ENCODE peak calls at places on chromosomes 11 and 22, in ten cellular contexts. A is neural crest cell, C is endothelial cell, W is PC-3, H is progenitor cell of endocrine pancreas, V is GM23338, X is astrocyte, L is GM13977, J is tibial nerve, P is kidney epithelial cell. Y is an unnamed sample.

GRCh38 chr11:83659466-83659865 is 373.3 kb upstream of the CCDC90B start:
- DNase-seq in L (no peak), V (no peak), P (no peak), X (no peak), C (no peak), H (no peak), J (no peak), A (no peak), W (no peak), Y (no peak)

GRCh38 chr11:119989422-119989821 is 148.5 kb downstream of the TRIM29 start:
- DNase-seq in H (no peak), J (no peak), A (no peak), L (no peak), P (no peak), X (no peak), W (no peak), C (no peak), V (no peak), Y (no peak)

GRCh38 chr11:90722552-90723190 is 499.8 kb upstream of the CHORDC1 start:
- DNase-seq in P (no peak), W (no peak), V (no peak), L (no peak), H (no peak), X (no peak), A (no peak), J (no peak), C (no peak), Y (peak)

GRCh38 chr11:108654994-108655631 is 9.8 kb upstream of the DDX10 start:
- DNase-seq in A (peak), P (no peak), V (peak), C (peak), W (peak), J (no peak), L (no peak), X (peak), H (no peak), Y (peak)

GRCh38 chr11:102306048-102306575 is 11.2 kb upstream of the BIRC3 start:
- DNase-seq in C (no peak), X (no peak), H (no peak), J (peak), P (no peak), L (no peak), W (peak), A (no peak), V (no peak), Y (peak)

GRCh38 chr11:9858218-9858617 is 194.3 kb downstream of the SWAP70 start:
- DNase-seq in A (no peak), P (no peak), W (no peak), J (no peak), C (peak), L (no peak), V (no peak), X (no peak), H (no peak), Y (no peak)

GRCh38 chr11:100831929-100832480 is 144.9 kb downstream of the ARHGAP42 start:
- DNase-seq in P (no peak), J (no peak), V (no peak), X (no peak), H (no peak), L (no peak), W (no peak), C (no peak), A (no peak), Y (peak)

GRCh38 chr11:57205046-57205671 is 23.4 kb downstream of the LRRC55 start:
- DNase-seq in C (no peak), P (no peak), H (no peak), L (no peak), X (peak), A (no peak), W (peak), V (peak), J (no peak), Y (peak)

GRCh38 chr11:2533642-2534115 is 88.9 kb downstream of the KCNQ1 start:
- DNase-seq in A (peak), J (peak), C (peak), P (peak), L (peak), V (peak), H (peak), W (peak), X (peak), Y (peak)

GRCh38 chr22:31893460-31893859 is 50.9 kb upstream of the YWHAH start:
- DNase-seq in A (peak), P (no peak), X (no peak), V (no peak), L (no peak), C (no peak), W (no peak), H (no peak), J (no peak), Y (no peak)

GRCh38 chr22:21075516-21076138 is 29.9 kb downstream of the LRRC74B start:
- DNase-seq in H (no peak), C (no peak), P (no peak), J (no peak), X (no peak), V (no peak), W (no peak), L (no peak), A (no peak), Y (no peak)

GRCh38 chr22:49040111-49040510 is 787.6 kb downstream of the BRD1 start:
- DNase-seq in C (no peak), L (no peak), W (no peak), A (no peak), X (no peak), V (no peak), P (no peak), H (no peak), J (no peak), Y (no peak)

GRCh38 chr11:19938866-19939265 is 221.4 kb downstream of the DBX1 start:
- DNase-seq in A (no peak), J (no peak), C (no peak), W (peak), V (no peak), P (no peak), L (peak), X (no peak), H (no peak), Y (no peak)

GRCh38 chr11:117071344-117071787 is 26.9 kb downstream of the SIK3 start:
- DNase-seq in W (peak), J (peak), X (no peak), A (no peak), H (no peak), V (peak), P (no peak), C (no peak), L (no peak), Y (peak)

GRCh38 chr11:71311928-71312510 is 59.6 kb upstream of the SHANK2 start:
- DNase-seq in P (no peak), H (no peak), C (no peak), X (no peak), J (no peak), V (no peak), L (no peak), W (no peak), A (no peak), Y (no peak)

GRCh38 chr22:40911772-40912171 is 39.4 kb upstream of the RBX1 start:
- DNase-seq in X (no peak), W (no peak), L (no peak), H (no peak), P (no peak), C (no peak), J (no peak), A (no peak), V (no peak), Y (no peak)

GRCh38 chr11:76243648-76244285 is 37.5 kb upstream of the WNT11 start:
- DNase-seq in X (no peak), L (no peak), P (no peak), H (no peak), J (no peak), V (no peak), C (no peak), W (no peak), A (no peak), Y (no peak)

GRCh38 chr11:8025816-8026215 is 38.7 kb downstream of the EIF3F start:
- DNase-seq in W (peak), V (no peak), H (no peak), C (no peak), P (no peak), A (no peak), X (peak), J (no peak), L (no peak), Y (peak)

GRCh38 chr11:77993902-77994301 is 566 bp downstream of the INTS4 start:
- DNase-seq in W (no peak), J (no peak), P (no peak), H (no peak), X (no peak), V (peak), A (no peak), L (no peak), C (no peak), Y (no peak)

GRCh38 chr11:3120071-3120792 is 44.9 kb downstream of the OSBPL5 start:
- DNase-seq in X (no peak), C (no peak), W (no peak), P (no peak), H (peak), L (no peak), A (no peak), V (no peak), J (no peak), Y (no peak)

GRCh38 chr22:36331306-36331911 is 56.4 kb downstream of the MYH9 start:
- DNase-seq in P (peak), A (no peak), H (no peak), C (peak), X (peak), V (peak), J (peak), L (peak), W (peak), Y (peak)

GRCh38 chr22:44521326-44521725 is 23.3 kb upstream of the RTL6 start:
- DNase-seq in C (no peak), A (no peak), X (no peak), L (no peak), H (no peak), V (no peak), J (no peak), P (no peak), W (no peak), Y (no peak)

GRCh38 chr22:33539902-33540751 is 380.1 kb downstream of the LARGE1 start:
- DNase-seq in V (no peak), L (no peak), W (peak), A (no peak), C (no peak), P (peak), X (no peak), H (peak), J (peak), Y (no peak)

GRCh38 chr22:50329236-50329635 is 2.4 kb upstream of the DENND6B start:
- DNase-seq in V (no peak), P (no peak), H (no peak), W (peak), X (peak), L (no peak), A (no peak), J (no peak), C (no peak), Y (no peak)

GRCh38 chr22:22201185-22201924 is 43.2 kb upstream of the VPREB1 start:
- DNase-seq in V (peak), H (no peak), C (peak), X (no peak), P (no peak), J (no peak), W (peak), L (peak), A (no peak), Y (peak)
- TF ChIP-seq CTCF in V (peak), H (peak), C (peak), X (peak), P (peak), J (peak), W (peak), L (peak), A (peak), Y (peak)

GRCh38 chr11:122632178-122632824 is 23.2 kb upstream of the UBASH3B start:
- DNase-seq in V (no peak), W (no peak), P (no peak), L (no peak), H (no peak), C (no peak), X (no peak), J (no peak), A (no peak), Y (no peak)

GRCh38 chr11:122634507-122634906 is 21.0 kb upstream of the UBASH3B start:
- DNase-seq in A (no peak), V (peak), H (no peak), W (peak), X (peak), P (no peak), J (no peak), L (no peak), C (peak), Y (no peak)

GRCh38 chr11:122628691-122629555 is 26.6 kb upstream of the UBASH3B start:
- DNase-seq in W (peak), C (peak), V (peak), P (no peak), X (peak), A (peak), J (peak), L (peak), H (peak), Y (peak)

GRCh38 chr11:122637538-122637937 is 18.0 kb upstream of the UBASH3B start:
- DNase-seq in L (no peak), C (no peak), X (no peak), A (no peak), J (no peak), W (no peak), V (no peak), H (no peak), P (no peak), Y (no peak)

GRCh38 chr11:122633219-122633829 is 22.2 kb upstream of the UBASH3B start:
- DNase-seq in X (peak), P (no peak), C (peak), L (peak), W (peak), J (no peak), A (no peak), H (no peak), V (peak), Y (peak)
- TF ChIP-seq CTCF in X (peak), P (peak), C (no peak), L (peak), W (peak), J (no peak), A (peak), H (peak), V (peak), Y (peak)

GRCh38 chr11:62706841-62707240 is 383 bp downstream of the BSCL2 start:
- DNase-seq in H (no peak), X (no peak), C (no peak), V (no peak), A (no peak), L (no peak), W (no peak), J (no peak), P (no peak), Y (no peak)

GRCh38 chr11:62707277-62707771 is at the start of the genes BSCL2 and GNG3:
- DNase-seq in J (no peak), C (peak), A (peak), L (no peak), P (no peak), W (no peak), X (no peak), H (no peak), V (peak), Y (no peak)

GRCh38 chr11:62708423-62709261 is 1.2 kb downstream of the GNG3 start:
- DNase-seq in H (no peak), X (no peak), A (no peak), C (peak), P (no peak), W (no peak), L (no peak), J (no peak), V (peak), Y (no peak)

GRCh38 chr11:62710001-62710345 is 2.5 kb downstream of the GNG3 start:
- DNase-seq in P (no peak), W (no peak), J (no peak), H (no peak), X (no peak), C (no peak), A (peak), V (no peak), L (peak), Y (no peak)

DNA sequence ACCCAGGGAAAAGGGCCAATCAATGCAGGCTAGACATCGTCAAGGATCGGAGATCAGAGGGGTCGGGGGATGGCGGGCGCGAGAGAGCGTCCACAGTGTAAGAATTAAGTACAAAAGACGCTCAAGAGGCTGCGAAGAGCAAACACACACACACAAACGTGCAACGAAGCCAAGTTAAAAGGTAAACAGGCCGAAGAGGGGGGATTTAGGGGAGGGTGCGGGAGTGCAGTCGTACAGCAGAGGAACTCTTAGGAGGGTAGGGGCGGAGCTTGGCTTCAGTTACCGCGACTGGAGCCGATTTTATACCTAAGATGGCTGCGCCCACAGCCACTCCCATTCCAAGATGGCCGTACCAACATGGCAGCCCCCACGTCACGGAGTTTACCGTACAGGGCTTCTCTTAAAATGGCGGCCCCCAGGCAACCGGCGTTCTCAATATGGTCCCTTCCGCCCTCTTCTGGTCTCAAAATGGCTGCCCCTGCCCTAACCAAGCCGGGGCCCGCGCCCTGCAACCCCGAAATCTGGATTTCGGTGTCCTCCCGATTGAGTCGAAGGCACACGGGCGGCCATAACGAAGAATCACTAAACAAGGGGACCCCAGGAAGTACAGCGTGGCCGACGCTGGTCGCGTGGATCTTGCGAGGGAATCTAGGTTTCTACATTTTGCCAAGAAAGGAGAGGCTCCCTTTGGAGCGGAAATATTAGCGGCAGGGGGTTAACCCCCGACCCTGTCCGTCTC is 2.0 kb downstream of the GNG3 start:
- DNase-seq in P (peak), H (peak), A (peak), V (peak), C (peak), J (peak), X (peak), W (no peak), L (peak), Y (peak)
- TF ChIP-seq CTCF in P (no peak), H (peak), A (no peak), V (no peak), C (no peak), J (no peak), X (no peak), W (no peak), L (peak), Y (no peak)

GRCh38 chr22:35138521-35138920 is 72.6 kb downstream of the ISX start:
- DNase-seq in X (no peak), V (no peak), J (no peak), W (no peak), H (no peak), C (no peak), A (no peak), P (no peak), L (no peak), Y (no peak)

GRCh38 chr22:35135165-35135564 is 69.2 kb downstream of the ISX start:
- DNase-seq in C (no peak), L (no peak), X (no peak), A (no peak), W (no peak), V (no peak), P (no peak), J (no peak), H (no peak), Y (no peak)

DNA sequence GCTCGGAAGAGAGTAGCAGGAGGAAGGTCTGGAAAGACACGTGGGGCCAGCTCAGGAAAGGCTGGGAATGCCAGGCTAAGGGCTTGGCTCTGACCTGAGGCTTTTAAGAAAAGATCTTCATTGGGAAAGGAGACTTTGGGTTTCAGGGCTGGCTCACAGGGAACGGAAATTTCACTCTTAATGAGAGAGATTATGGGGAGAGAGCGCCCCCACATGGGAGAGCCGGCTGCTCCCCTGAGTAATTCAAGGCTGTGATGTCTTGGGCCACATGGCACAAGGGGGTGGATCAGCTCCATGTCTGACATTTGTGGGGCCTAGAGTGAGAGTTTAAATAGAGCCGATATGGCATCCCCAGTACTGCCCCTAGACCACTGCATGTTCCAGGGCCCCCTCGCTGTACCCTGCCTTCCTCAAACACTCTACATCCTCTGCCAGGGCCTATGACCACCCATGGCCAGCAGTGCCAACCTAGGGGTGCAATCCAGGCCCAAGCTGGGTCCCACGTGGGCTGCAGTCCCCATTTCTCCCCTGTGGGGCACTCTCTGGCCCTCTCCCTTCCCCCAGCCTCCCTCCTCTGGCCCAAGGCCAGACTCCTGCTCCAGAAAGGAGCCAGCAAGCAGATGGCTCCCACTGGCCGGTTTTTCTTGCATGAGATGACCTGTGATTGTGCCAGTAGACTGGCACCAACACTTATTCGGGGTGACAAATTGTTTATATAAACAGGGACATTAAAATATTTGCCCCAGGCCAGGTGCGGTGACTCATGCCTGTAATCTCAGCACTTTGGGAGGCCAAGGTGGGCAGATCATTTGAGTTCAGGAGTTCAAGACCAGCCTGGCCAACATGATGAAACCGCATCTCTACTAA is 75.2 kb downstream of the ISX start:
- DNase-seq in X (no peak), C (peak), J (no peak), L (peak), W (peak), V (peak), H (no peak), P (no peak), A (no peak), Y (peak)
- TF ChIP-seq CTCF in X (no peak), C (peak), J (peak), L (peak), W (peak), V (peak), H (peak), P (no peak), A (no peak), Y (no peak)

GRCh38 chr22:38239101-38239761 is 33.6 kb downstream of the TMEM184B start:
- DNase-seq in L (no peak), P (peak), X (peak), A (no peak), V (no peak), H (no peak), C (no peak), W (peak), J (no peak), Y (peak)
- TF ChIP-seq CTCF in L (no peak), P (peak), X (no peak), A (no peak), V (no peak), H (no peak), C (no peak), W (peak), J (no peak), Y (no peak)

GRCh38 chr11:12543596-12544415 is 130.4 kb upstream of the TEAD1 start:
- DNase-seq in W (peak), C (no peak), J (no peak), V (no peak), P (no peak), X (no peak), L (no peak), A (no peak), H (no peak), Y (peak)
- TF ChIP-seq CTCF in W (no peak), C (no peak), J (no peak), V (no peak), P (no peak), X (no peak), L (no peak), A (no peak), H (no peak), Y (no peak)

GRCh38 chr11:16041207-16041606 is 315.1 kb downstream of the SOX6 start:
- DNase-seq in A (no peak), V (no peak), C (no peak), W (no peak), L (no peak), H (no peak), P (no peak), J (no peak), X (no peak), Y (no peak)

GRCh38 chr11:16043617-16044016 is 312.7 kb downstream of the SOX6 start:
- DNase-seq in C (no peak), L (no peak), J (no peak), H (no peak), V (no peak), W (no peak), A (no peak), X (no peak), P (no peak), Y (no peak)

GRCh38 chr11:16036218-16036617 is 320.1 kb downstream of the SOX6 start:
- DNase-seq in C (no peak), W (no peak), L (no peak), J (no peak), A (no peak), P (no peak), V (no peak), H (no peak), X (no peak), Y (no peak)

GRCh38 chr11:16040151-16040550 is 316.2 kb downstream of the SOX6 start:
- DNase-seq in A (no peak), X (no peak), H (no peak), C (no peak), P (no peak), L (no peak), V (no peak), W (no peak), J (no peak), Y (no peak)
- TF ChIP-seq CTCF in A (no peak), X (no peak), H (no peak), C (no peak), P (no peak), L (no peak), V (no peak), W (no peak), J (no peak), Y (no peak)

GRCh38 chr11:112086422-112087191 is at the start of the genes SDHD and TIMM8B:
- DNase-seq in V (peak), H (peak), L (peak), P (peak), X (peak), C (peak), J (peak), A (peak), W (peak), Y (peak)
- TF ChIP-seq CTCF in V (peak), H (peak), L (no peak), P (peak), X (peak), C (no peak), J (peak), A (peak), W (peak), Y (peak)